ENCODE peak calls at places on chromosomes 12 and 14, in four cellular contexts. O is fibroblast of lung, T is H54, P is ELR. B is an unnamed sample.

GRCh38 chr12:114869091-114869834 is 185.3 kb upstream of the TBX3 start:
- DNase-seq in O (peak), T (no peak), P (peak), B (no peak)

GRCh38 chr12:87439990-87440827 is 589.0 kb downstream of the C12orf50 start:
- DNase-seq in O (peak), T (peak), P (peak), B (peak)

GRCh38 chr12:19739195-19739776 is 300.0 kb downstream of the AEBP2 start:
- DNase-seq in O (peak), T (peak), P (peak), B (peak)

GRCh38 chr12:28290262-28290661 is 100.0 kb downstream of the CCDC91 start:
- DNase-seq in O (no peak), T (no peak), P (no peak), B (no peak)

GRCh38 chr14:75229576-75229922 is 49.1 kb upstream of the FOS start:
- DNase-seq in O (no peak), T (no peak), P (no peak), B (no peak)

GRCh38 chr12:98002887-98003493 is 512.4 kb upstream of the TMPO start:
- DNase-seq in O (peak), T (peak), P (peak), B (peak)

GRCh38 chr12:119649202-119649808 is 18.6 kb upstream of the PRKAB1 start:
- DNase-seq in O (no peak), T (peak), P (peak), B (peak)

GRCh38 chr12:90910958-90911357 is 44.0 kb downstream of the CCER1 start:
- DNase-seq in O (peak), T (no peak), P (no peak), B (no peak)

GRCh38 chr12:127133675-127134335 is 1133.2 kb upstream of the TMEM132C start:
- DNase-seq in O (no peak), T (no peak), P (no peak), B (no peak)

GRCh38 chr12:95700316-95700785 is 90.2 kb downstream of the NTN4 start:
- DNase-seq in O (peak), T (peak), P (peak), B (no peak)

GRCh38 chr14:105026789-105027563 is 6.1 kb upstream of the CDCA4 start:
- DNase-seq in O (peak), T (peak), P (peak), B (peak)

GRCh38 chr12:128920468-128920867 is 67.2 kb downstream of the GLT1D1 start:
- DNase-seq in O (no peak), T (peak), P (no peak), B (no peak)